ENCODE peak calls at places on chromosomes 7 and 10, in five cellular contexts. K is fibroblast of lung, A is brain microvascular endothelial cell, X is sigmoid colon, H is IMR-90. J is an unnamed sample.

GRCh38 chr10:123560301-123561144 is 105.6 kb upstream of the GPR26 start:
- DNase-seq in X (peak), H (no peak), A (no peak), K (no peak), J (no peak)

GRCh38 chr10:14040787-14041631 is 289.7 kb downstream of the FRMD4A start:
- DNase-seq in H (no peak), X (no peak), K (no peak), A (no peak), J (peak)

GRCh38 chr10:22658745-22659410 is 55.5 kb downstream of the PIP4K2A start:
- DNase-seq in A (peak), H (peak), K (peak), X (no peak), J (no peak)

GRCh38 chr10:118721005-118721876 is 33.5 kb downstream of the CACUL1 start:
- DNase-seq in H (peak), K (peak), X (no peak), A (peak), J (peak)

GRCh38 chr10:103653581-103654020 is 160.1 kb downstream of the NEURL1 start:
- DNase-seq in X (no peak), K (no peak), H (no peak), A (no peak), J (no peak)

GRCh38 chr10:122164028-122164601 is 107.0 kb upstream of the BTBD16 start:
- DNase-seq in H (no peak), A (no peak), X (no peak), K (peak), J (no peak)

GRCh38 chr10:58797356-58797755 is 284.7 kb downstream of the BICC1 start:
- DNase-seq in X (no peak), A (no peak), K (peak), H (peak), J (peak)

GRCh38 chr7:70417061-70417655 is 714.8 kb upstream of the GALNT17 start:
- DNase-seq in X (no peak), H (no peak), A (no peak), K (no peak), J (no peak)

DNA sequence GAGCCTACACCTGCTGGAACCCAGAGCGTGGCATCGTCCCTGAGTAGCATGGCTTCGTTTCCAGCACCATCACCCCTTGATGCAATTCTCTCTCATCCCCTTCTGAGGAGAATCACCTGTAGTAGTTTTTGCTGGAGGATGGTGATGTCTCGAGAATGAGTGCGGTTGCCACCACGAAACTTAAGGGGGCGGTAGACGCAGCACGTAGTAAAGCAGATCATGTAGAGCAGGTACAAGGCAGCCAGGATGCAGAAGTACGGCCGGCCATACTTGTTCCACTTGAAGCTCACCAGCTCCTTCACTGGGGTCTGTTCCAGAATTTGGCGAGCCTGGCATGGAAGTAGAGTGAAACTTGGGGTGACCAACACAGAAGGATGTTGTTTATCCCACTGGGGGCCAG is 8.1 kb downstream of the TRPV5 start:
- DNase-seq in H (no peak), A (no peak), X (no peak), K (no peak), J (no peak)
- TF ChIP-seq CTCF in H (no peak), A (no peak), X (no peak), K (no peak), J (peak)

GRCh38 chr10:31083765-31084184 is 52.1 kb upstream of the ZNF438 start:
- DNase-seq in X (no peak), A (peak), K (peak), H (peak), J (peak)
- TF ChIP-seq CTCF in X (peak), A (peak), K (peak), H (peak), J (peak)

GRCh38 chr7:221996-222715 is 29.8 kb downstream of the FAM20C start:
- DNase-seq in H (no peak), X (no peak), A (no peak), K (no peak), J (no peak)

GRCh38 chr7:218316-218715 is 25.9 kb downstream of the FAM20C start:
- DNase-seq in X (no peak), A (no peak), H (no peak), K (no peak), J (no peak)

GRCh38 chr7:219581-220150 is 27.3 kb downstream of the FAM20C start:
- DNase-seq in K (no peak), A (no peak), X (peak), H (no peak), J (no peak)

GRCh38 chr7:218896-219580 is 26.7 kb downstream of the FAM20C start:
- DNase-seq in X (no peak), H (no peak), A (no peak), K (no peak), J (no peak)

DNA sequence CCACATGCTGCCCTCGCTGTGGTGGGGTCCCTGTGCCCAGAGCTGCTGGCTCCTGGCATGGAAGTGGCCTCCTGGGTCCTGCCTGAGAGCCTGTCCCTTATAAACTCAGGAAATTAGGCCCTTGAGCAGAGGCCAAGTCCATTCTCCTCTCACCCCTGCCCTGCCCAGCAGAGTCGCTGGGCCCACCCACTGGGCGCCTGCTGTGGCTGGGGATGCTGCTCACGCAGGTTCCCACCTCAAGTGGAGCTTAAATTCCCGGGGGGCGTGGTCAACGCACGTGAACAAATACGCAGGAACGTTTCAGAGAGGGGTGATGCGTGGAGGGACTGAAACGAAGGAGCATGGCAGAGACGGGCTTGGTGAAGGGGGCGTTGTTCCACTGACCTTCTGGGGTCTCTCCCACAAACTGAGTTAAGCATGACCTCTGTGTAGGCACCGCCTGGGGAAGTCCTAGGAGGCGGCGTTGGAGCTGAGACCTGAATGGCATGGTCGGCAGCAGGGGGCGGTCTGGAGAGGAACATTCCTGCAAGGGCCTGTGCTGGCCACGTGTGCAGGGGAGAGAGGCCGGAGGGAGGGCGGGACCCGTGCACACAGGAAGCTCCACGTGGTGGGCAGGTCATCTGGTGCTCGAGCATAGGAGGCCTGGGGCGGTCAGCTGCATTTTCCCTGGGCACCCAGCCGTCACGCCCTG is 27.9 kb downstream of the FAM20C start:
- DNase-seq in X (no peak), K (no peak), A (no peak), H (no peak), J (no peak)
- TF ChIP-seq CTCF in X (no peak), K (no peak), A (peak), H (peak), J (no peak)

GRCh38 chr7:20197837-20198236 is 19.3 kb downstream of the MACC1 start:
- DNase-seq in X (no peak), K (no peak), H (no peak), A (no peak), J (no peak)
- TF ChIP-seq CTCF in X (no peak), K (peak), H (peak), A (peak), J (peak)

GRCh38 chr7:106291247-106291646 is 6.5 kb upstream of the NAMPT start:
- DNase-seq in A (no peak), H (no peak), X (no peak), K (no peak), J (no peak)

GRCh38 chr7:106290319-106290718 is 5.5 kb upstream of the NAMPT start:
- DNase-seq in X (no peak), A (no peak), H (no peak), K (no peak), J (no peak)

GRCh38 chr7:106289848-106290247 is 5.1 kb upstream of the NAMPT start:
- DNase-seq in A (no peak), H (peak), K (peak), X (no peak), J (peak)

DNA sequence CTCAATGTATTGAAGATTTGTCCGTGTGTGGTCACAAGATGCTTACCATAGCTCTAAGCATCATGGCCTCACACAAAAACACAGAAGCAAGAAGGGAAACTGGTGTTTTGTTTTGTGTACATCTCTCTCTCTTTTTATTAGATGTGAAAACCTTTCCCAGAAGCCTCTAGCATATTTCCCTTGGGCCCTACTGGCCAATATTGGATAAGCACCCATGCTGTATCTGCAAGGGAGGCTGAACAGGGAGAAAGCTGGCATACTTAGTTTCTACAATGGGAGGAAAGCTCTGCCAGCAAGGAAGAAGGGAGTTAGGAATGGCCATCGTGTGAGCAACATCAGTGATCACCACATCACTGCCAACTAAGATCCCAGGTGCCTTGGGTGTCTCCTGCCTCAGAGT is 9.6 kb upstream of the NAMPT start:
- DNase-seq in K (no peak), X (no peak), A (no peak), H (no peak), J (no peak)
- TF ChIP-seq CTCF in K (peak), X (no peak), A (peak), H (peak), J (peak)

DNA sequence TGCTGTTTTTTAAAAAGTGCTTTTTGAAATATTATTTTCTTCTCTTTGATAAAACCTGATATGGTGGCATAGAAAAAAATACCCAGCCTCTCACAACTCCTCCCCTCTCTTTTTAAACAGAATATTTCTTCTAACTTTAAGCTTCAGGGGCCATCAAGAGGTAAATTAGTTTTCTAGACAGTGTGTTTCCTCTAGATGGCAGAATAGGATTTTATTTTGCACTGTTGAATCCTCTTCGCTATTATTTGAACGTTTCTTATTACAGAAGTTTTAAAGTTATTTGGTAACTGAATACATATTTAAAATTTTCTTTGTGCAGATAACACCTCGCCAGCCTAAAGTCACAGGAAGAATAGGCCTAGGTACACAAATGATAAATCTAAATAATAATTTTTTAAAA is 30.3 kb downstream of the ARL5B start:
- DNase-seq in K (peak), A (no peak), X (no peak), H (peak), J (peak)
- TF ChIP-seq CTCF in K (peak), A (peak), X (no peak), H (peak), J (peak)

DNA sequence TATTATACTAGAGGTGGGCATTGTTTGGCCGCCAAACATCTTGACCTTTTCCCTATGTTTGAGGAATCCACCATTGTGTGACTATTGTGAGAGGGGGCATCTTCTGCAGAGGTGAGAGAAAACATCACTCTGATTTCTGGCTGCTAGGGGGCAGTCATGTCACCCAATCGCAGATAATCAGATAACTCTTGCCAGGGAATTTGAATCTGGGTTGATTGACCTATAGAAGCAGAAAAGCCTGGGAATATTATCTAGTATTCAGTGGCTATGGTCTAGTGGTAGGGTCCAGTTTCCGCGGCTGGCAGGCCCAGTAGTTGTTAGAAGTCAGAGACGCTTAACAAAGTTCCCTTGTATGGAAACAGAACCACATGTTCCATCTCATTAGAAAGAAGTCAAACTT is 808.5 kb downstream of the PHTF2 start:
- DNase-seq in X (no peak), A (peak), K (peak), H (no peak), J (no peak)
- TF ChIP-seq CTCF in X (no peak), A (peak), K (peak), H (no peak), J (peak)

J was measured in cardiac fibroblast.